ENCODE peak calls at places on chromosomes 7 and 10, in nine cellular contexts. J is left ventricle myocardium inferior, M is cardiac septum, B is NCI-H1092 treated with DMSO at 0.1 percent for 48 hours, H is EL, W is NCI-H1436, U is GM12865, G is NCI-H510A treated with DMSO at 0.1 percent for 48 hours, L is germinal center. Q is an unnamed sample.

GRCh38 chr10:72367301-72367970 is 12.7 kb upstream of the DNAJB12 start:
- DNase-seq in M (no peak), H (no peak), J (no peak), G (no peak), B (no peak), U (no peak), L (no peak), W (no peak), Q (no peak)

GRCh38 chr10:115045516-115045915 is 47.6 kb upstream of the ATRNL1 start:
- DNase-seq in B (no peak), M (no peak), H (no peak), W (no peak), U (no peak), J (no peak), G (no peak), L (no peak), Q (no peak)

GRCh38 chr7:77519672-77520071 is 17.4 kb upstream of the PTPN12 start:
- DNase-seq in J (no peak), M (no peak), L (no peak), G (no peak), W (no peak), H (no peak), B (no peak), U (no peak), Q (no peak)

GRCh38 chr7:111853231-111853990 is 291.1 kb upstream of the IMMP2L start:
- DNase-seq in G (no peak), H (no peak), W (no peak), B (no peak), J (no peak), U (peak; percentile 19), L (no peak), M (no peak), Q (no peak)

GRCh38 chr7:24555184-24555583 is 18.1 kb upstream of the PALS2 start:
- DNase-seq in U (no peak), J (no peak), G (no peak), B (no peak), L (no peak), M (no peak), W (no peak), H (no peak), Q (no peak)

GRCh38 chr10:96642973-96643372 is 56.2 kb upstream of the TM9SF3 start:
- DNase-seq in G (peak; percentile 50), B (peak; percentile 57), U (peak; percentile 85), M (peak; percentile 90), W (peak; percentile 33), L (peak; percentile 57), J (peak; percentile 69), H (peak; percentile 65), Q (peak; percentile 24)

GRCh38 chr10:74683621-74684114 is 142.7 kb upstream of the KAT6B start:
- DNase-seq in M (no peak), L (no peak), J (no peak), U (peak; percentile 34), G (peak; percentile 94), W (peak; percentile 4), H (no peak), B (peak; percentile 42), Q (no peak)

GRCh38 chr10:115432188-115432819 is 339.1 kb downstream of the ATRNL1 start:
- DNase-seq in L (no peak), M (no peak), B (no peak), H (peak; percentile 6), G (peak; percentile 73), W (no peak), U (peak; percentile 7), J (no peak), Q (no peak)

GRCh38 chr7:129332354-129333056 is 101.7 kb upstream of the STRIP2 start:
- DNase-seq in J (no peak), H (peak; percentile 62), B (no peak), U (no peak), W (no peak), G (no peak), M (no peak), L (no peak), Q (no peak)